ENCODE peak calls at places on chromosomes 7 and 10, in six cellular contexts. B, U, K, X, M and T are unnamed samples.

GRCh38 chr7:493661-494251 is 25.9 kb downstream of the PDGFA start:
- DNase-seq in K (no peak), X (no peak), M (no peak), U (no peak), B (no peak), T (no peak)

GRCh38 chr10:128052696-128053095 is 73.5 kb downstream of the MKI67 start:
- DNase-seq in B (no peak), M (no peak), U (no peak), X (peak; percentile 57), K (no peak), T (no peak)

GRCh38 chr10:127470911-127471310 is 78.2 kb upstream of the NPS start:
- DNase-seq in X (peak; percentile 64), B (no peak), U (peak; percentile 4), M (no peak), K (no peak), T (no peak)

GRCh38 chr7:5294169-5294987 is 11.6 kb downstream of the SLC29A4 start:
- DNase-seq in U (no peak), B (no peak), M (no peak), K (no peak), X (no peak), T (no peak)

GRCh38 chr7:21108182-21108581 is 319.7 kb upstream of the SP4 start:
- DNase-seq in U (no peak), M (no peak), X (no peak), K (no peak), B (peak; percentile 21), T (no peak)

GRCh38 chr7:184768-185264 is 7.6 kb upstream of the FAM20C start:
- DNase-seq in B (no peak), U (no peak), X (no peak), M (peak; percentile 72), K (no peak), T (peak; percentile 38)

GRCh38 chr10:60316029-60316428 is 73.6 kb downstream of the ANK3 start:
- DNase-seq in U (no peak), X (no peak), K (no peak), M (no peak), B (no peak), T (no peak)

GRCh38 chr10:78290131-78290750 is 256.6 kb downstream of the RPS24 start:
- DNase-seq in X (no peak), B (peak; percentile 61), M (no peak), K (peak; percentile 43), U (peak; percentile 33), T (no peak)

GRCh38 chr10:19204239-19204917 is 155.8 kb downstream of the MALRD1 start:
- DNase-seq in X (no peak), B (no peak), M (no peak), K (no peak), U (no peak), T (no peak)

GRCh38 chr7:40374575-40374974 is 239.8 kb downstream of the SUGCT start:
- DNase-seq in U (no peak), K (no peak), X (no peak), B (no peak), M (no peak), T (peak; percentile 22)

GRCh38 chr10:112741830-112742402 is 208.1 kb upstream of the TCF7L2 start:
- DNase-seq in M (no peak), X (no peak), B (no peak), U (no peak), K (no peak), T (no peak)

GRCh38 chr7:33981686-33982424 is 76.5 kb downstream of the BMPER start:
- DNase-seq in K (no peak), M (peak; percentile 39), B (no peak), X (no peak), U (no peak), T (peak; percentile 92)

GRCh38 chr10:24483701-24484100 is 240.0 kb downstream of the ARHGAP21 start:
- DNase-seq in M (peak; percentile 41), B (peak; percentile 46), U (no peak), K (no peak), X (no peak), T (peak; percentile 45)

GRCh38 chr10:1626835-1627234 is 110.5 kb downstream of the ADARB2 start:
- DNase-seq in B (no peak), X (no peak), K (no peak), U (no peak), M (no peak), T (no peak)

GRCh38 chr7:116340201-116340847 is 130.0 kb downstream of the TES start:
- DNase-seq in K (no peak), B (no peak), U (no peak), M (no peak), X (no peak), T (peak; percentile 35)

GRCh38 chr10:22618081-22618785 is 96.1 kb downstream of the PIP4K2A start:
- DNase-seq in X (no peak), U (no peak), K (no peak), B (no peak), M (peak; percentile 87), T (no peak)

GRCh38 chr7:29895557-29895956 is 89.2 kb downstream of the WIPF3 start:
- DNase-seq in B (no peak), X (no peak), K (no peak), M (no peak), U (no peak), T (no peak)

GRCh38 chr7:39659356-39660013 is 36.1 kb downstream of the RALA start:
- DNase-seq in B (no peak), K (no peak), M (no peak), X (no peak), U (no peak), T (peak; percentile 45)

GRCh38 chr10:89279449-89279869 is 22.4 kb upstream of the IFIT2 start:
- DNase-seq in K (no peak), B (no peak), X (no peak), M (peak; percentile 91), U (no peak), T (peak; percentile 72)

GRCh38 chr7:88289505-88290129 is 17.1 kb downstream of the STEAP4 start:
- DNase-seq in B (no peak), U (no peak), M (no peak), K (no peak), X (no peak), T (peak; percentile 43)

GRCh38 chr7:28155964-28156363 is 24.6 kb downstream of the JAZF1 start:
- DNase-seq in M (peak; percentile 89), X (no peak), B (no peak), U (no peak), K (no peak), T (peak; percentile 87)

GRCh38 chr7:139246905-139247304 is 15.9 kb downstream of the UBN2 start:
- DNase-seq in U (no peak), M (peak; percentile 68), X (no peak), B (no peak), K (no peak), T (peak; percentile 92)

GRCh38 chr10:90986870-90987269 is 66.0 kb upstream of the ANKRD1 start:
- DNase-seq in X (no peak), K (no peak), B (no peak), U (no peak), M (no peak), T (no peak)

GRCh38 chr7:43454936-43455518 is 127.9 kb upstream of the STK17A start:
- DNase-seq in U (peak; percentile 31), X (no peak), K (no peak), B (peak; percentile 87), M (peak; percentile 62), T (peak; percentile 66)

GRCh38 chr7:157418204-157419029 is 81.6 kb downstream of the DNAJB6 start:
- DNase-seq in U (no peak), B (no peak), M (no peak), K (no peak), X (no peak), T (no peak)